ENCODE peak calls at places on chromosome 19, in five cellular contexts. One of them, this sample, is unnamed.

GRCh38 chr19:41421973-41422372 is 5.2 kb downstream of the B3GNT8 start:
- DNase-seq in stimulated activated CD4-positive, alpha-beta T cell treated with anti-CD3 and anti-CD28 coated beads, Interleukin-4, amount 100 ng/mL, for 48 hours: no peak
- DNase-seq in fibroblast of mammary gland: no peak
- DNase-seq in anterior cingulate cortex: no peak
- DNase-seq in stimulated activated CD8-positive, alpha-beta memory T cell treated with anti-CD3 and anti-CD28 coated beads, Interleukin-7, amount 100 ng/mL, for 1 hour: no peak
- DNase-seq in this sample: no peak

GRCh38 chr19:18849838-18850400 is 18.2 kb downstream of the UPF1 start:
- DNase-seq in stimulated activated CD8-positive, alpha-beta memory T cell treated with anti-CD3 and anti-CD28 coated beads, Interleukin-7, amount 100 ng/mL, for 1 hour: no peak
- DNase-seq in anterior cingulate cortex: no peak
- DNase-seq in fibroblast of mammary gland: peak
- DNase-seq in stimulated activated CD4-positive, alpha-beta T cell treated with anti-CD3 and anti-CD28 coated beads, Interleukin-4, amount 100 ng/mL, for 48 hours: no peak
- DNase-seq in this sample: no peak

GRCh38 chr19:29690842-29691241 is 24.2 kb downstream of the C19orf12 start:
- DNase-seq in stimulated activated CD8-positive, alpha-beta memory T cell treated with anti-CD3 and anti-CD28 coated beads, Interleukin-7, amount 100 ng/mL, for 1 hour: no peak
- DNase-seq in fibroblast of mammary gland: peak
- DNase-seq in stimulated activated CD4-positive, alpha-beta T cell treated with anti-CD3 and anti-CD28 coated beads, Interleukin-4, amount 100 ng/mL, for 48 hours: no peak
- DNase-seq in anterior cingulate cortex: no peak
- DNase-seq in this sample: peak

GRCh38 chr19:36604656-36605100 is 435 bp upstream of the ZNF382 start:
- DNase-seq in anterior cingulate cortex: no peak
- DNase-seq in fibroblast of mammary gland: peak
- DNase-seq in stimulated activated CD4-positive, alpha-beta T cell treated with anti-CD3 and anti-CD28 coated beads, Interleukin-4, amount 100 ng/mL, for 48 hours: peak
- DNase-seq in stimulated activated CD8-positive, alpha-beta memory T cell treated with anti-CD3 and anti-CD28 coated beads, Interleukin-7, amount 100 ng/mL, for 1 hour: peak
- DNase-seq in this sample: peak

GRCh38 chr19:49896863-49897621 is at the start of gene IL4I1:
- DNase-seq in stimulated activated CD4-positive, alpha-beta T cell treated with anti-CD3 and anti-CD28 coated beads, Interleukin-4, amount 100 ng/mL, for 48 hours: peak
- DNase-seq in fibroblast of mammary gland: no peak
- DNase-seq in stimulated activated CD8-positive, alpha-beta memory T cell treated with anti-CD3 and anti-CD28 coated beads, Interleukin-7, amount 100 ng/mL, for 1 hour: peak
- DNase-seq in anterior cingulate cortex: no peak
- DNase-seq in this sample: peak

GRCh38 chr19:2867025-2867991 is at the start of gene ZNF556:
- DNase-seq in fibroblast of mammary gland: peak
- DNase-seq in stimulated activated CD8-positive, alpha-beta memory T cell treated with anti-CD3 and anti-CD28 coated beads, Interleukin-7, amount 100 ng/mL, for 1 hour: no peak
- DNase-seq in stimulated activated CD4-positive, alpha-beta T cell treated with anti-CD3 and anti-CD28 coated beads, Interleukin-4, amount 100 ng/mL, for 48 hours: no peak
- DNase-seq in anterior cingulate cortex: no peak
- DNase-seq in this sample: peak

GRCh38 chr19:34504273-34504808 is 22.8 kb downstream of the WTIP start:
- DNase-seq in fibroblast of mammary gland: no peak
- DNase-seq in anterior cingulate cortex: no peak
- DNase-seq in stimulated activated CD8-positive, alpha-beta memory T cell treated with anti-CD3 and anti-CD28 coated beads, Interleukin-7, amount 100 ng/mL, for 1 hour: no peak
- DNase-seq in stimulated activated CD4-positive, alpha-beta T cell treated with anti-CD3 and anti-CD28 coated beads, Interleukin-4, amount 100 ng/mL, for 48 hours: no peak
- DNase-seq in this sample: no peak

GRCh38 chr19:1226227-1226518 is 11.6 kb downstream of the CBARP start:
- DNase-seq in stimulated activated CD4-positive, alpha-beta T cell treated with anti-CD3 and anti-CD28 coated beads, Interleukin-4, amount 100 ng/mL, for 48 hours: no peak
- DNase-seq in anterior cingulate cortex: no peak
- DNase-seq in fibroblast of mammary gland: no peak
- DNase-seq in stimulated activated CD8-positive, alpha-beta memory T cell treated with anti-CD3 and anti-CD28 coated beads, Interleukin-7, amount 100 ng/mL, for 1 hour: no peak
- DNase-seq in this sample: no peak